ENCODE peak calls at places on chromosomes 7 and 10, in seven cellular contexts. J is HCT116, I is transverse colon, M is GM12878, K is GM12892, U is stomach, L is breast epithelium. V is an unnamed sample.

GRCh38 chr10:122098924-122099323 is 110.0 kb downstream of the TACC2 start:
- DNase-seq in J (no peak), I (no peak), M (no peak), K (no peak), U (no peak), L (no peak), V (no peak)

GRCh38 chr7:98810166-98810802 is 59.5 kb downstream of the TMEM130 start:
- DNase-seq in J (no peak), I (no peak), M (no peak), K (no peak), U (no peak), L (no peak), V (no peak)

GRCh38 chr7:86665669-86666068 is 22.0 kb downstream of the GRM3 start:
- DNase-seq in J (no peak), I (no peak), M (no peak), K (no peak), U (no peak), L (no peak), V (no peak)

GRCh38 chr10:126734957-126735356 is 64.5 kb upstream of the C10orf90 start:
- DNase-seq in J (no peak), I (no peak), M (no peak), K (no peak), U (no peak), L (no peak), V (no peak)

GRCh38 chr10:1516492-1517224 is 220.7 kb downstream of the ADARB2 start:
- DNase-seq in J (no peak), I (no peak), M (no peak), K (no peak), U (no peak), L (no peak), V (no peak)

GRCh38 chr10:46554166-46554781 is 2.2 kb downstream of the GPRIN2 start:
- DNase-seq in J (no peak), I (no peak), M (no peak), K (no peak), U (no peak), L (no peak), V (no peak)

GRCh38 chr10:126661841-126662520 is 8.5 kb downstream of the C10orf90 start:
- DNase-seq in J (no peak), I (no peak), M (no peak), K (no peak), U (no peak), L (no peak), V (no peak)

GRCh38 chr7:601573-602340 is 82.1 kb upstream of the PDGFA start:
- DNase-seq in J (no peak), I (peak), M (peak), K (peak), U (peak), L (no peak), V (no peak)

GRCh38 chr10:43401627-43402026 is 7.4 kb downstream of the HNRNPF start:
- DNase-seq in J (no peak), I (no peak), M (no peak), K (no peak), U (no peak), L (no peak), V (no peak)

GRCh38 chr10:9096288-9096687 is 1041.8 kb downstream of the GATA3 start:
- DNase-seq in J (no peak), I (no peak), M (no peak), K (no peak), U (no peak), L (no peak), V (no peak)

GRCh38 chr7:78787854-78788253 is 665.6 kb downstream of the MAGI2 start:
- DNase-seq in J (no peak), I (no peak), M (no peak), K (no peak), U (no peak), L (no peak), V (no peak)

GRCh38 chr10:79027147-79028055 is 41.4 kb upstream of the ZMIZ1 start:
- DNase-seq in J (no peak), I (no peak), M (no peak), K (no peak), U (no peak), L (no peak), V (no peak)

GRCh38 chr7:39609462-39610149 is 13.8 kb upstream of the RALA start:
- DNase-seq in J (no peak), I (no peak), M (no peak), K (peak), U (no peak), L (no peak), V (no peak)

GRCh38 chr7:18861514-18861913 is 255.9 kb downstream of the TWIST1 start:
- DNase-seq in J (no peak), I (no peak), M (peak), K (no peak), U (no peak), L (no peak), V (no peak)

GRCh38 chr10:133236411-133237240 is 1.0 kb upstream of the VENTX start:
- DNase-seq in J (no peak), I (no peak), M (no peak), K (no peak), U (no peak), L (no peak), V (no peak)

GRCh38 chr10:51886438-51887068 is 187.2 kb upstream of the CSTF2T start:
- DNase-seq in J (no peak), I (no peak), M (no peak), K (no peak), U (no peak), L (no peak), V (no peak)

GRCh38 chr7:24129597-24129996 is 154.4 kb upstream of the NPY start:
- DNase-seq in J (no peak), I (no peak), M (no peak), K (no peak), U (no peak), L (no peak), V (no peak)

GRCh38 chr10:97538401-97538800 is 34.2 kb upstream of the ANKRD2 start:
- DNase-seq in J (no peak), I (no peak), M (no peak), K (no peak), U (no peak), L (no peak), V (no peak)

GRCh38 chr7:85554294-85554877 is 367.5 kb upstream of the SEMA3D start:
- DNase-seq in J (peak), I (no peak), M (no peak), K (no peak), U (no peak), L (no peak), V (peak)

GRCh38 chr10:86768431-86768830 is 12.0 kb downstream of the BMPR1A start:
- DNase-seq in J (no peak), I (no peak), M (no peak), K (no peak), U (no peak), L (no peak), V (no peak)

GRCh38 chr7:129781856-129782256 is 170.3 kb downstream of the NRF1 start:
- DNase-seq in J (no peak), I (no peak), M (no peak), K (no peak), U (no peak), L (no peak), V (no peak)

GRCh38 chr10:126458453-126458852 is 70.2 kb upstream of the ADAM12 start:
- DNase-seq in J (no peak), I (no peak), M (no peak), K (no peak), U (no peak), L (no peak), V (no peak)

GRCh38 chr10:48456361-48456804 is 148.5 kb downstream of the ARHGAP22 start:
- DNase-seq in J (no peak), I (peak), M (no peak), K (no peak), U (peak), L (peak), V (no peak)

GRCh38 chr10:5632430-5632829 is 34.0 kb downstream of the ASB13 start:
- DNase-seq in J (no peak), I (peak), M (no peak), K (no peak), U (peak), L (no peak), V (no peak)

GRCh38 chr7:26508481-26508880 is 216.8 kb downstream of the SNX10 start:
- DNase-seq in J (no peak), I (peak), M (no peak), K (no peak), U (no peak), L (no peak), V (no peak)

GRCh38 chr10:3538850-3539531 is 246.0 kb downstream of the KLF6 start:
- DNase-seq in J (no peak), I (no peak), M (no peak), K (no peak), U (peak), L (no peak), V (no peak)

GRCh38 chr10:120409816-120410215 is 47.2 kb upstream of the PLPP4 start:
- DNase-seq in J (no peak), I (no peak), M (no peak), K (no peak), U (no peak), L (no peak), V (no peak)

GRCh38 chr7:154676422-154677073 is 326.4 kb downstream of the PAXIP1 start:
- DNase-seq in J (no peak), I (peak), M (no peak), K (no peak), U (peak), L (no peak), V (no peak)

GRCh38 chr7:44218418-44219201 is 17.8 kb downstream of the YKT6 start:
- DNase-seq in J (no peak), I (no peak), M (no peak), K (no peak), U (no peak), L (peak), V (no peak)

GRCh38 chr10:88042162-88043100 is 179.0 kb downstream of the PTEN start:
- DNase-seq in J (no peak), I (no peak), M (no peak), K (no peak), U (peak), L (no peak), V (no peak)

GRCh38 chr7:69260023-69260422 is 338.3 kb upstream of the AUTS2 start:
- DNase-seq in J (no peak), I (no peak), M (no peak), K (no peak), U (no peak), L (no peak), V (no peak)

GRCh38 chr7:69254643-69255042 is 343.6 kb upstream of the AUTS2 start:
- DNase-seq in J (no peak), I (no peak), M (no peak), K (no peak), U (no peak), L (no peak), V (no peak)

GRCh38 chr7:69257592-69257991 is 340.7 kb upstream of the AUTS2 start:
- DNase-seq in J (no peak), I (no peak), M (no peak), K (no peak), U (no peak), L (no peak), V (no peak)

GRCh38 chr7:69250958-69251357 is 347.3 kb upstream of the AUTS2 start:
- DNase-seq in J (no peak), I (no peak), M (no peak), K (no peak), U (no peak), L (no peak), V (no peak)

DNA sequence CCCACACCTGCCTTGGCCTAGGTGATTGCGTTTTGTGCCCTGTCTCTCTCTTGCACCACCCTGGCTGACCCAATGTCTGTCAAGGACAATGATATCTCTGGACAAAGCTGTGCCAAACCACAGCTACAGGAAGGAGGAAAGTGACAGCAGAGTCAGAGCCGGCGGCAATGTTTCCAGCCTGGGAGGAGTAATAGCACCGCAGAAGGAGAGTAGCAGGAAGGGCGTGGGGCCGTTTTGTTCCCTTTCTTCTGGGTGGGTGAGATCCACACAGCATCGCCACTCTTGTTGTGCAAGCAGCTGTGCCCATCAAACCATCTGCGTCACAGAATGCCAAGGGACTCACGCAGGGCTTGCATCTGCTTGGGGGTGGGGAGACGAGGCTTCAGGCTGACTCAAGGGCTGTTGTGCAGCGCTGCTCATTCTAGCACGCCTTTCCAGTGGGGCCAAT is 341.6 kb upstream of the AUTS2 start:
- DNase-seq in J (no peak), I (peak), M (no peak), K (no peak), U (peak), L (no peak), V (no peak)
- TF ChIP-seq POLR2AphosphoS5 in J (no peak), I (no peak), M (no peak), K (no peak), U (no peak), L (peak), V (no peak)

DNA sequence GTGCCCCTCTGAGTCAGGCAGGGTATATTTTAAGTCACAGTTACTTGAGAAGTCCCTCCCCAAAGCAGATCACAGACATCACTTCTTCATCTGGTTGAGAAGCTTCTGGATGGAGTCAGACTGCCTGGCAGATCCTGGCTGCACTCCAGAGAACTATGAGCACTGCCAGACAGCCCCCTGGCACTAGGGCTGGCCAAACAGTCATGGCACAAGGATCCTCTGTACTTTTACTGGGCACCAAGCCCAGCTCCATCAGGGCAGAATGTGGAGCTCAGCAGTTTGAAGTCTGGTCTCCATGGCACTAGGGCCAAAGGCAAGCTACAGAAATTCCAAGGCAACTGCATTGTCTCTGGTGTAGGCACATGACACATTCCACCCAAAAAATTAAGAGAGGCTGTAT is 162.1 kb downstream of the NRG3 start:
- DNase-seq in J (no peak), I (no peak), M (no peak), K (no peak), U (no peak), L (peak), V (no peak)
- TF ChIP-seq POLR2AphosphoS5 in J (no peak), I (no peak), M (no peak), K (no peak), U (no peak), L (no peak), V (no peak)

GRCh38 chr7:7223250-7223649 is 40.9 kb downstream of the C1GALT1 start:
- DNase-seq in J (no peak), I (no peak), M (no peak), K (no peak), U (no peak), L (no peak), V (no peak)

GRCh38 chr7:7219216-7219615 is 36.9 kb downstream of the C1GALT1 start:
- DNase-seq in J (no peak), I (no peak), M (no peak), K (no peak), U (no peak), L (no peak), V (no peak)

GRCh38 chr7:7226407-7226806 is 44.1 kb downstream of the C1GALT1 start:
- DNase-seq in J (no peak), I (no peak), M (no peak), K (no peak), U (no peak), L (no peak), V (no peak)

GRCh38 chr7:7220821-7221220 is 38.5 kb downstream of the C1GALT1 start:
- DNase-seq in J (no peak), I (no peak), M (no peak), K (no peak), U (no peak), L (no peak), V (no peak)

DNA sequence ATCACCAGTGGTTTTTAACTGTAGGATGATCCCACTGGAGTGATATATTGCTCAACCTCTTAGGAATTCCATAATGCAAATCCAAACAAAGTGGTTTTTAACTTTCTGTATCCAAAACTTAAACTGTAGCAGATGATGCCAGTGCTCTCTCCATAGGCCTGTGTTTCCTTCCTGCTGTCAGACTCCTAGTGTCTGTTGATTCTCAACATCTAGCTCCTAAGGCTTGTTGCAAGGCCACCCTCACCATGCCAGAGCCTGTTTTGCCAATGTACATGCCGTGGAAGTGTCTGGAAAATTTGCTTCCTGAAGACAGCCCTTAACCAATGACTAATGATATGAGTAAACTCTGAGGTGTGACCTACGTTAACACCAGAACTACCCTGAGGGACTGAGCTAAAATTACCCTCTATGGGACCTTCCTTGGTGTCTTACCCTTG is 39.3 kb downstream of the C1GALT1 start:
- DNase-seq in J (peak), I (no peak), M (no peak), K (no peak), U (no peak), L (no peak), V (peak)
- TF ChIP-seq POLR2AphosphoS5 in J (peak), I (no peak), M (no peak), K (no peak), U (no peak), L (no peak), V (no peak)

DNA sequence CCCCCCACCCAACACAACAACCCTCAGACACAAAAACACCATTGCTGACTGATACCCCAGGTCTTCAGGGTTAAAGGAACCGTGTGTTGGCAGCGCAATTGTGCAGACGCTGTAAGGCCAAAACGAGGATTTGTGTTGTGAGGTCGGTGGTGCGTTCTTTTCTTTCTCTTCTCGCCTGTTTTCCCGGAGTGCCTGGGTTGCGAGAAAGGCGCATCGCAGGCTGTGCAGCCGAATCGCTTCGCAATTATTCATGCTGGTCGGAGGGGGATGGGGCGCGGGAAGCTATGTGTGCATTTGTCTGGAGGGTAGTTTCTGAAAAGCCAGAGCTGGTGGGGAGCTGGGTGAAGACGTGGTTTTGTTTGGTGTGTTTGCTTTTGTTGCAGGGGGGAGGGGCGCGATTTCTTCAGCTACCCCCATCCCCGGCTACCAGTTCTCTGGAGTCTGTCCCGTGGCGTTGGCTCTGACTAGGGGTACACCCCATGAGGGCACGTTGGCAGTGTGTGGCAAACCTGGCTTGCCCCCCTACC is 2.1 kb downstream of the MXI1 start:
- DNase-seq in J (peak), I (peak), M (no peak), K (no peak), U (no peak), L (peak), V (no peak)
- TF ChIP-seq POLR2AphosphoS5 in J (peak), I (peak), M (no peak), K (no peak), U (peak), L (peak), V (no peak)

GRCh38 chr7:150404785-150405583 is 25.9 kb downstream of the ZNF775 start:
- DNase-seq in J (peak), I (peak), M (no peak), K (peak), U (peak), L (peak), V (no peak)
- TF ChIP-seq POLR2AphosphoS5 in J (peak), I (peak), M (peak), K (peak), U (peak), L (peak), V (peak)

GRCh38 chr10:14017380-14017943 is 313.3 kb downstream of the FRMD4A start:
- DNase-seq in J (no peak), I (no peak), M (no peak), K (no peak), U (no peak), L (no peak), V (no peak)
- TF ChIP-seq POLR2AphosphoS5 in J (no peak), I (no peak), M (no peak), K (no peak), U (no peak), L (no peak), V (no peak)

GRCh38 chr10:23869548-23869947 is 339.4 kb upstream of the KIAA1217 start:
- DNase-seq in J (no peak), I (no peak), M (no peak), K (no peak), U (no peak), L (peak), V (no peak)
- TF ChIP-seq POLR2AphosphoS5 in J (no peak), I (no peak), M (no peak), K (no peak), U (no peak), L (no peak), V (no peak)

DNA sequence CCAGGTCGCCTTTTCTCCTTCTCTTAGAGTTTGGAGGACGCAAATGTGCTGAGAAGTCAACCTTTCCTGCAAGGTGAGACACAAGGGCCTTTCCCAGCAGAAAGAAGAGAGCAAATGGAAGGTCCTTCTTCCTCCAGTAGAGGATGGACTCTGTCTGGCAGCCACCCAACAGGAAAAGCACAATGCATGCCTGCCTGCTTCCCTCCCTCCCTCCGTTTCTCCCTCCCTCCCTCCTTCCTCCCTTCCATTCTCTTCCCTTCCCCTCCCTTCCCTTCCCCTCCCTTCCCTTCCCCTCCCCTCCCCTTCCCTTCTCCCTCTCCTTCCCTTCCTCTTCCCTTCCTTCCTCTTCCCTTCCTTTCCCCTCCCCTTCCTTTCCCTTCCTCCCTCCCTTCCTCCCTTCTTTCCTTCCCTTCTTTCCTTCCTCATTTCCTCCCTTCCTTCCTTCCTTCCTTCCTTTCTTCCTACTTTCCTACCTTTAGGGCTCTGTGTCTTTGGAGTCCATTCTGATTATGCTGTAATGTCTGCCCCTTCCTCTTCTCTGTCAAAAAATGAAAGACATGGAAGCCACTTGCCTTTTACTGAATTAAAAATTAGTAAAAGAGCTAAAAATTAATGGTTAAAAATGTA is 66.4 kb downstream of the TRUB1 start:
- DNase-seq in J (no peak), I (no peak), M (no peak), K (no peak), U (no peak), L (no peak), V (no peak)
- TF ChIP-seq POLR2AphosphoS5 in J (no peak), I (no peak), M (no peak), K (no peak), U (no peak), L (no peak), V (no peak)